ENCODE peak calls at places on chromosome 22, in ten cellular contexts. E is A549; K is EL; V is uterus; N is left colon; D is psoas muscle; R is neural crest cell; S is anterior cingulate cortex; T is stimulated activated CD4-positive, alpha-beta T cell treated with anti-CD3 and anti-CD28 coated beads, Interleukin-2, amount 100 ng/mL, for 24 hours; X is WTC11. I is an unnamed sample.

GRCh38 chr22:42300286-42301071 is 30.0 kb upstream of the TCF20 start:
- DNase-seq in E (no peak), K (no peak), V (no peak), N (peak; percentile 86), D (no peak), R (no peak), S (no peak), T (peak; percentile 28), X (no peak), I (peak; percentile 51)

GRCh38 chr22:23796461-23796860 is 9.7 kb downstream of the SMARCB1 start:
- DNase-seq in E (no peak), K (no peak), V (no peak), N (no peak), D (no peak), R (no peak), S (no peak), T (no peak), X (no peak), I (no peak)

GRCh38 chr22:47053865-47054185 is 291.4 kb downstream of the TBC1D22A start:
- DNase-seq in E (no peak), K (peak; percentile 24), V (no peak), N (no peak), D (no peak), R (no peak), S (no peak), T (no peak), X (no peak), I (peak; percentile 55)

GRCh38 chr22:45531944-45532631 is 29.4 kb downstream of the FBLN1 start:
- DNase-seq in E (no peak), K (no peak), V (no peak), N (no peak), D (no peak), R (no peak), S (no peak), T (no peak), X (no peak), I (no peak)

GRCh38 chr22:43110444-43110926 is at the start of gene BIK:
- DNase-seq in E (no peak), K (peak; percentile 53), V (peak; percentile 27), N (peak; percentile 66), D (no peak), R (peak; percentile 27), S (no peak), T (peak; percentile 53), X (peak; percentile 74), I (peak; percentile 62)

GRCh38 chr22:30606455-30607299 is at the start of gene TCN2:
- DNase-seq in E (peak; percentile 69), K (peak; percentile 83), V (peak; percentile 65), N (peak; percentile 81), D (peak; percentile 78), R (peak; percentile 51), S (peak; percentile 60), T (peak; percentile 43), X (peak; percentile 89), I (peak; percentile 87)

GRCh38 chr22:24005201-24005600 is at the start of gene GSTT4:
- DNase-seq in E (no peak), K (no peak), V (no peak), N (no peak), D (peak; percentile 63), R (no peak), S (no peak), T (no peak), X (no peak), I (peak; percentile 69)

GRCh38 chr22:49158741-49159564 is 668.7 kb downstream of the BRD1 start:
- DNase-seq in E (no peak), K (no peak), V (no peak), N (no peak), D (no peak), R (no peak), S (no peak), T (no peak), X (no peak), I (no peak)

GRCh38 chr22:23789121-23789520 is 2.4 kb downstream of the SMARCB1 start:
- DNase-seq in E (no peak), K (no peak), V (no peak), N (no peak), D (no peak), R (no peak), S (no peak), T (no peak), X (no peak), I (no peak)

GRCh38 chr22:36182056-36182455 is 19.6 kb downstream of the APOL4 start:
- DNase-seq in E (no peak), K (no peak), V (no peak), N (no peak), D (no peak), R (no peak), S (no peak), T (no peak), X (no peak), I (no peak)

GRCh38 chr22:47138898-47139789 is 376.7 kb downstream of the TBC1D22A start:
- DNase-seq in E (no peak), K (no peak), V (no peak), N (no peak), D (peak; percentile 70), R (no peak), S (no peak), T (no peak), X (no peak), I (no peak)

GRCh38 chr22:40050258-40050657 is 55.5 kb downstream of the FAM83F start:
- DNase-seq in E (no peak), K (no peak), V (no peak), N (no peak), D (no peak), R (no peak), S (no peak), T (no peak), X (no peak), I (no peak)

GRCh38 chr22:38203090-38203810 is 1.5 kb downstream of the MAFF start:
- DNase-seq in E (no peak), K (peak; percentile 61), V (no peak), N (peak; percentile 87), D (no peak), R (no peak), S (no peak), T (peak; percentile 47), X (peak; percentile 56), I (peak; percentile 75)

GRCh38 chr22:47147572-47147971 is 385.1 kb downstream of the TBC1D22A start:
- DNase-seq in E (no peak), K (no peak), V (no peak), N (no peak), D (no peak), R (no peak), S (no peak), T (no peak), X (no peak), I (no peak)

GRCh38 chr22:31173386-31174145 is 13.6 kb downstream of the RNF185 start:
- DNase-seq in E (peak; percentile 16), K (peak; percentile 89), V (no peak), N (no peak), D (no peak), R (no peak), S (no peak), T (no peak), X (no peak), I (no peak)

GRCh38 chr22:19902245-19902699 is 39.3 kb upstream of the COMT start:
- DNase-seq in E (no peak), K (no peak), V (no peak), N (no peak), D (no peak), R (no peak), S (no peak), T (no peak), X (no peak), I (no peak)

GRCh38 chr22:29912605-29913398 is 29.8 kb downstream of the MTMR3 start:
- DNase-seq in E (no peak), K (peak; percentile 50), V (no peak), N (no peak), D (no peak), R (no peak), S (no peak), T (no peak), X (no peak), I (no peak)

GRCh38 chr22:36334081-36334831 is 53.5 kb downstream of the MYH9 start:
- DNase-seq in E (no peak), K (no peak), V (no peak), N (no peak), D (no peak), R (no peak), S (no peak), T (peak; percentile 52), X (peak; percentile 64), I (peak; percentile 88)

GRCh38 chr22:39237276-39238123 is 7.3 kb downstream of the PDGFB start:
- DNase-seq in E (no peak), K (no peak), V (no peak), N (no peak), D (no peak), R (no peak), S (no peak), T (peak; percentile 57), X (no peak), I (peak; percentile 64)

GRCh38 chr22:22928666-22929380 is 41.2 kb downstream of the IGLL5 start:
- DNase-seq in E (no peak), K (peak; percentile 20), V (no peak), N (peak; percentile 73), D (peak; percentile 56), R (no peak), S (no peak), T (peak; percentile 37), X (no peak), I (peak; percentile 67)

GRCh38 chr22:40055143-40055926 is 60.6 kb downstream of the FAM83F start:
- DNase-seq in E (no peak), K (no peak), V (no peak), N (no peak), D (no peak), R (no peak), S (no peak), T (peak; percentile 23), X (no peak), I (no peak)

GRCh38 chr22:41513391-41513790 is 30.9 kb downstream of the POLR3H start:
- DNase-seq in E (no peak), K (no peak), V (no peak), N (no peak), D (peak; percentile 80), R (no peak), S (peak; percentile 53), T (no peak), X (no peak), I (no peak)

GRCh38 chr22:50613291-50613981 is 12.8 kb downstream of the MAPK8IP2 start:
- DNase-seq in E (no peak), K (no peak), V (no peak), N (peak; percentile 93), D (peak; percentile 73), R (no peak), S (no peak), T (no peak), X (no peak), I (peak; percentile 90)

GRCh38 chr22:21621891-21622623 is 7.8 kb downstream of the YDJC start:
- DNase-seq in E (no peak), K (no peak), V (no peak), N (no peak), D (no peak), R (no peak), S (no peak), T (no peak), X (no peak), I (peak; percentile 75)

GRCh38 chr22:36027579-36027959 is 1.1 kb downstream of the RBFOX2 start:
- DNase-seq in E (peak; percentile 13), K (peak; percentile 47), V (no peak), N (no peak), D (no peak), R (no peak), S (no peak), T (peak; percentile 4), X (no peak), I (no peak)

GRCh38 chr22:45262931-45263789 is 21.6 kb upstream of the UPK3A start:
- DNase-seq in E (no peak), K (peak; percentile 34), V (no peak), N (no peak), D (peak; percentile 78), R (no peak), S (no peak), T (no peak), X (no peak), I (peak; percentile 59)

GRCh38 chr22:39938509-39938908 is 21.7 kb upstream of the TMA7B start:
- DNase-seq in E (no peak), K (no peak), V (no peak), N (no peak), D (no peak), R (no peak), S (no peak), T (peak; percentile 63), X (no peak), I (no peak)

GRCh38 chr22:23178512-23179254 is 1.6 kb upstream of the BCR start:
- DNase-seq in E (peak; percentile 63), K (peak; percentile 58), V (peak; percentile 74), N (peak; percentile 47), D (peak; percentile 78), R (peak; percentile 76), S (peak; percentile 48), T (peak; percentile 72), X (peak; percentile 84), I (peak; percentile 91)